ENCODE peak calls at places on chromosomes 2 and 18, in seven cellular contexts. O, N, X, C, Z, T and B are unnamed samples.

GRCh38 chr2:39470580-39470979 is 33.5 kb upstream of the MAP4K3 start:
- DNase-seq in C (no peak), Z (no peak), T (no peak), O (no peak), N (no peak), X (no peak), B (no peak)

GRCh38 chr18:67232991-67233390 is 283.5 kb downstream of the DSEL start:
- DNase-seq in X (no peak), Z (no peak), T (no peak), N (no peak), O (no peak), C (no peak), B (no peak)

GRCh38 chr2:105761931-105762515 is 17.3 kb downstream of the NCK2 start:
- DNase-seq in Z (no peak), C (peak), T (no peak), X (no peak), N (peak), O (no peak), B (no peak)

GRCh38 chr2:234991793-234992192 is 40.0 kb downstream of the SH3BP4 start:
- DNase-seq in Z (no peak), C (no peak), X (no peak), N (no peak), O (no peak), T (no peak), B (no peak)

GRCh38 chr2:170929686-170930050 is 615 bp downstream of the GORASP2 start:
- DNase-seq in X (no peak), C (no peak), T (no peak), O (peak), N (peak), Z (peak), B (peak)

GRCh38 chr2:208466133-208466919 is 59.7 kb downstream of the PTH2R start:
- DNase-seq in X (no peak), Z (peak), O (peak), C (peak), T (peak), N (peak), B (peak)

GRCh38 chr2:120477831-120478481 is 132.0 kb downstream of the INHBB start:
- DNase-seq in Z (no peak), O (no peak), T (no peak), C (no peak), N (no peak), X (no peak), B (no peak)

GRCh38 chr2:128562471-128563347 is 244.0 kb upstream of the HS6ST1 start:
- DNase-seq in C (no peak), X (no peak), Z (no peak), O (no peak), N (no peak), T (no peak), B (no peak)

GRCh38 chr18:65750421-65751144 is at the start of gene CDH7:
- DNase-seq in X (no peak), N (peak), C (peak), T (no peak), O (no peak), Z (no peak), B (peak)

GRCh38 chr2:3635171-3636008 is 22.6 kb upstream of the ALLC start:
- DNase-seq in N (peak), Z (no peak), O (no peak), T (no peak), C (no peak), X (no peak), B (no peak)

GRCh38 chr2:59236723-59237122 is 995.6 kb upstream of the FANCL start:
- DNase-seq in N (no peak), X (no peak), O (no peak), T (no peak), C (no peak), Z (no peak), B (no peak)

GRCh38 chr2:133062174-133062573 is 392.2 kb upstream of the LYPD1 start:
- DNase-seq in T (no peak), Z (no peak), N (no peak), O (no peak), X (no peak), C (no peak), B (no peak)

DNA sequence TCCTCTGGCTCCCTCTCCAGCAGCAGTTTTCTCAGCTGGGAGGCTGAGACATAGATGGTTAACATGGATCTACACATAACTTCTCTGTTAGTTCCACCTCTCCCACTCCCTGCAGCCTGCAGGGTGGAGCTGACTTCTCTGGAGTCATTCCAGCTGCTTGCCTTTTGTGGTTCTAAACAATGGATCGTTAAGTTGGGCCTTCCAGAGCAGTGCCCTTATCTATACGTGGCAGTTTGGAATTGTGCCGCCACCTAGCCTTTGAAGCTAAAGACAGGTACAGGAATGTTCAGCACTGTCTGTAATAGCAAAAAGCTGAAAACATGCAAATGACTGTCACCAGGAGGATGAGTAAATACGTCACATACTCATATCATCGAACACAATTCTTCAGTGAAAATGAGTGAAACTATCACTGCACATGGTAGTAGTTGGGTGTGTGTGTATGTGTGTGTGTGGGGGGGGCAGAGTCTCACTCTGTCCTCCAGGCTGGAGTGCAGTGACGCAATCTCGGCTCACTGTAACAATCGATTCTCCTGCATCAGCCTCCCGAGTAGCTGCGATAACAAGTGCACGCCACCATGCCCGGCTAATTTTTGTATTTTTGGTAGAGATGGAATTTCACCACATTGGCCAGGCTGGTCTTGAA is 50.3 kb downstream of the SH2D6 start:
- DNase-seq in X (no peak), N (no peak), Z (peak), T (peak), O (peak), C (no peak), B (no peak)
- TF ChIP-seq JUND in X (no peak), N (no peak), Z (no peak), T (no peak), O (peak), C (no peak), B (no peak)

GRCh38 chr18:55501594-55502345 is 86.2 kb downstream of the TCF4 start:
- DNase-seq in C (no peak), T (no peak), Z (no peak), N (no peak), X (no peak), O (no peak), B (no peak)

GRCh38 chr18:55499526-55499925 is 88.5 kb downstream of the TCF4 start:
- DNase-seq in Z (no peak), N (no peak), X (no peak), C (no peak), T (no peak), O (no peak), B (no peak)

GRCh38 chr18:55497825-55498403 is 90.1 kb downstream of the TCF4 start:
- DNase-seq in O (no peak), Z (no peak), N (no peak), C (no peak), T (no peak), X (no peak), B (no peak)

GRCh38 chr18:55502346-55502710 is 85.7 kb downstream of the TCF4 start:
- DNase-seq in T (no peak), C (no peak), N (no peak), Z (no peak), X (no peak), O (no peak), B (no peak)

GRCh38 chr18:55500316-55501086 is 87.5 kb downstream of the TCF4 start:
- DNase-seq in N (no peak), Z (no peak), X (no peak), C (no peak), O (no peak), T (no peak), B (no peak)
- TF ChIP-seq JUND in N (no peak), Z (no peak), X (no peak), C (peak), O (no peak), T (no peak), B (no peak)

DNA sequence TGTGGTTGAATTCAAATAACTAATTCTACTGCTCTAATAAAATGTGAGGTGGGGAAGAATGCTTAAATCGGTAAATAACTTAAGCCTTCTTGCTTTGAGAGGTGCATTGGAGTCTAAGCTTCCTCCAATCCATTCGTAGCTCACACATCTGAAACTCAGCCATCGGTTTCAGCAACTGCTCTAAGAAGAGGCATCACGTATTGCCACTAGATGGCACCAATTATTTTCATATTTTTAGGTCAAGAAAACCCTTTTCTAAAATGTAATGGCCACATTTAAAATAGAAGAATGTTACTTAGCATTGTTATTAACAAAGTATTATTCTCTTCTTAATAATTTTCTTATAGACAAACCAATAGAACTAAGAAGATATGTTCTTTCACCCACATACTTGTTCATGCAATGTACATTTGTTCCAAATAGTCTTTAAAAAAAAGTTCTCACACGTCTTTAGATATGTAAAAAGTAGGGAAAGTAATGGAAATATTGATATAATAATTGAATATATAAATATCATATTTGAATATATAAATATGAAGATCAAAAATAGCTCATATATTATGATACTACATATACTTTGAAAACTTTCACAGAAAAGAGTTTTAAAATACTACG is 229.8 kb downstream of the CCDC178 start:
- DNase-seq in X (no peak), Z (peak), N (no peak), O (peak), T (no peak), C (peak), B (peak)
- TF ChIP-seq JUND in X (no peak), Z (no peak), N (no peak), O (no peak), T (no peak), C (no peak), B (no peak)

DNA sequence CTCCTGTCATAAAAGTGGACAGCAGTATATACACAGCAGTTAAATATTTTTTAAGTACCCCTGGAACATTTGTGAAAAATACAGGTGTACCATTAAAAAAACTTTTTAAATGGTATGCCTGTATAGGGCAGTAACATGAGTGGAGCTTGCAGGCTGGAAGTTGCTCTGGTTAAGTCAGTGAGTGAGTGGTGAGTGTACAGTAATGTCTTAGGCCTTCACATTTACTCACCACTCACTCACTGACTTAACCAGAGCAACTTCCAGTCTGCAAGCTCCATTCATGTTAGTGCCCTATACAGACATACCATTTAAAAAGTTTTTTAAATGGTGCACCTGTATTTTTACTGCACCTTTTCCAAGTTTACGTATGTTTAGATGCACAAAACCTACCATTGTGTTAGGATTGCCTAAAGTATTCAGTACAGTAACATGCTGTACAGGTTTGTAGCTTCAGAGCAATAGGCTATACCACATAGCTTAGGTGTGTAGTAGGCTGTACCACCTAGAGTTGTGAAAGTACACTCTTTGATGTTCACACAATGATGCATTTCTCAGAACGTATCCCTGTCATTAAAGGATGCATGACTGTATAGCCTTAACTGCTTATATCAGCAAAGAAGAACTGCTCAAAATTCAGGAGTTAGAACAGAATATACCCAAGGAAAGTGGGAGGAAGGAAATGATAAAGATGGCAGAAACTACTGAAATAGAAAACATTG is 112.6 kb downstream of the EHBP1 start:
- DNase-seq in N (no peak), O (no peak), C (no peak), Z (no peak), X (no peak), T (no peak), B (no peak)
- TF ChIP-seq JUND in N (no peak), O (no peak), C (no peak), Z (no peak), X (no peak), T (no peak), B (no peak)

GRCh38 chr2:75284345-75284744 is 85.0 kb upstream of the TACR1 start:
- DNase-seq in Z (no peak), X (no peak), C (no peak), T (no peak), N (no peak), O (no peak), B (no peak)

GRCh38 chr2:75289771-75290170 is 90.5 kb upstream of the TACR1 start:
- DNase-seq in X (no peak), T (no peak), N (no peak), C (no peak), Z (no peak), O (no peak), B (no peak)

GRCh38 chr2:75288760-75289159 is 89.4 kb upstream of the TACR1 start:
- DNase-seq in O (no peak), C (no peak), N (no peak), Z (no peak), T (no peak), X (no peak), B (no peak)

GRCh38 chr2:75290600-75291140 is 91.3 kb upstream of the TACR1 start:
- DNase-seq in X (no peak), Z (no peak), T (no peak), O (no peak), N (no peak), C (no peak), B (no peak)

GRCh38 chr2:75287624-75288313 is 88.4 kb upstream of the TACR1 start:
- DNase-seq in O (no peak), Z (no peak), N (no peak), X (no peak), T (no peak), C (no peak), B (no peak)
- TF ChIP-seq JUND in O (no peak), Z (no peak), N (no peak), X (no peak), T (no peak), C (no peak), B (no peak)

DNA sequence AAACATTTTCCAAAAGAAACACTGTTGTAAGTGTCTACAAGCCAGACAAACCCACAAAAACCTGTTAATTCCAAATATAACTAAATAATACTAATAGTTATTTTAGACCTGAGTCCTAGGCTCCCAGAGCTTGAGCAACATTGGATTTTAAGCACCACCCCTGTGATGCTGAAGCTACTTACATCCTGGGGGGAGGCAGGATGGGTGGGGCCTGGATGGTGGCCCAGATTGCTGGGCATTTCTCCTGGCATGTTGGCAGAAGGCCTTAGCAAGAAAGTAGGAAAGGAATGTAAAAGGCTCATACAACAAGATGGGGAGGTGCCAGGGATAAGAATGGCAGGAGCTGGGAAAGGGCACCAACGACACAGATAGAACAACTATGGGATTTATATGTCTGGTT is 50.7 kb upstream of the OTX1 start:
- DNase-seq in Z (no peak), O (no peak), C (no peak), N (no peak), T (no peak), X (no peak), B (no peak)
- TF ChIP-seq JUND in Z (no peak), O (no peak), C (no peak), N (no peak), T (no peak), X (no peak), B (no peak)

DNA sequence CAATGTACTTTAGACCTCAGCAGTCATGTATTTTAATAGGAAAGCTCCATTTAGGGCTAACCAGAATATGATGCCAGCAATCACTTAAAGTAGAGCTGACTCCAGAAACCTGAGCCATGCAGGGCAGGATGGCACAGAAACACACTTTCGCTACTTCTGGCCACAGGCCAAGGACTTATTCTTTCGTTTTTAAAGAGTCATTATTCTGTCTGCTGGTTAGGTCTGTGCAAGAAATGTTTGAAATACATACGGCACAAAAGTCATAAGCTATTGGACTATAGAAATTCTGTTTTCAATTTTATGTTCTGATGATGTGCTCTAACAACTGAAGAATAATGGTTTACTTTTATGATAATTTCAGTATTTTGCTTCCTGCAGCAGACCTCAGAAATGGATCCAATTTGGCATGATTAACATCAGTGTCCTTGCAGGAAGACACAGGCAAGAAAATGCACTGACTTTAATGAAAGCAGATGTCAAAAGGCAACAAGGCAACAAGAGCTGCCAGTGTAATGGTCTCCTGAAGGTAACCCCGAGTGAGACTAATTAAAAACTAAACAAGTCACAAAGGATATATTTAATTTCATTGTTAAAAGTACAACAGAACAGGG is 114.4 kb upstream of the CHRNA1 start:
- DNase-seq in N (no peak), X (no peak), O (no peak), C (peak), T (no peak), Z (no peak), B (peak)
- TF ChIP-seq JUND in N (no peak), X (no peak), O (no peak), C (no peak), T (no peak), Z (no peak), B (no peak)

DNA sequence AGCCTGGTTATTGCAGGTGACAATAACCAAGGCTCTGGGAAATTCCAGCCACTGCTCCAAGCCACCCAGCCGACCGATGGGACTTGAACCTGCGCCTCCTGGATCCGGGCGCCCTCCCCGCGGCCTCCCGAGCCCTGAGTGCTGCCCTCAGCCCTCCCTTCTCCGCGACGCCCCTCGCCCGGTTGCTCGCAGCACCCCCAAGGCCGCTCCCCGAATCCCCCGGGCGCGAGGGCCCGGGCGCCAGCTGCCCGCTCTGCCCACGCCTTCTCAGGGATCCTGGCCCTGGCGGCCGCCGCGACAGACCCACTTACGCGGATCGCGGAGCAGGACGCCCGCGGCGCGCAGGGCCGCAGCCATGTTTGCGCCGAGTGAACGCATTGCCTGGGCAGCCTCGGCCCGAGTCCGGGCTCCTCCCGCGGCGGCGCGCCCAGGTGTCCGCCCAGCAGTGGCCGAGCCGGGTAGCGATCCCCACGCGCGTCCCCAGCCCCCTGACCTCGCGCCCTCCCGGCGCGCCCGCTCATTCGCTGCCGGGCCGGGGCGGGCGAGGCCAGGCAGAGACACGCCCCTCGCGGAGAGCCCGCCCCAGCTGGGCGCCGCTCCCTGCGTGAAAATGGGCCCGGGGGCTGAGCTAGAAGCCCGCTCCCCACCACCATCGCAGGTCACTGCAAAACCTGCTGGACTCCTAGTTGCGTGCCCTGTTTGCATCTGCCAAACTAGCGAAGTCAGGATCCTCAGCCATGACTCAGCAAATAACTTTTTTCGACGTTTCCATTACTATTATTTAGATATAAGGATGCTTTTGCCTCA is at the start of gene FECH:
- DNase-seq in O (peak), X (no peak), T (peak), N (peak), C (peak), Z (peak), B (peak)
- TF ChIP-seq JUND in O (no peak), X (no peak), T (no peak), N (no peak), C (no peak), Z (no peak), B (no peak)

GRCh38 chr2:190121971-190122370 is 59.4 kb upstream of the MSTN start:
- DNase-seq in O (peak), C (peak), T (peak), N (no peak), X (peak), Z (peak), B (no peak)
- TF ChIP-seq JUND in O (no peak), C (no peak), T (no peak), N (no peak), X (no peak), Z (no peak), B (no peak)

GRCh38 chr2:47288864-47289263 is 114.1 kb upstream of the MSH2 start:
- DNase-seq in C (no peak), X (no peak), Z (no peak), N (no peak), T (no peak), O (no peak), B (no peak)
- TF ChIP-seq JUND in C (no peak), X (no peak), Z (no peak), N (no peak), T (no peak), O (no peak), B (no peak)